ENCODE peak calls at places on chromosomes 11 and 22, in four cellular contexts. One of them, this sample, is unnamed.

GRCh38 chr11:45100338-45100737 is 46.1 kb upstream of the PRDM11 start:
- DNase-seq in KBM-7: peak; percentile 53
- DNase-seq in natural killer cell: no peak
- DNase-seq in stimulated activated CD8-positive, alpha-beta memory T cell treated with anti-CD3 and anti-CD28 coated beads, Interleukin-12 subunit alpha, Interleukin-12 subunit beta, amount 100 ng/mL, for 1 hour: no peak
- DNase-seq in this sample: peak; percentile 83

GRCh38 chr11:69922015-69922595 is 102.9 kb upstream of the FGF3 start:
- DNase-seq in KBM-7: no peak
- DNase-seq in natural killer cell: no peak
- DNase-seq in stimulated activated CD8-positive, alpha-beta memory T cell treated with anti-CD3 and anti-CD28 coated beads, Interleukin-12 subunit alpha, Interleukin-12 subunit beta, amount 100 ng/mL, for 1 hour: no peak
- DNase-seq in this sample: no peak

GRCh38 chr22:36366291-36366708 is 21.5 kb downstream of the MYH9 start:
- DNase-seq in KBM-7: no peak
- DNase-seq in natural killer cell: no peak
- DNase-seq in stimulated activated CD8-positive, alpha-beta memory T cell treated with anti-CD3 and anti-CD28 coated beads, Interleukin-12 subunit alpha, Interleukin-12 subunit beta, amount 100 ng/mL, for 1 hour: no peak
- DNase-seq in this sample: no peak

GRCh38 chr11:86818466-86819282 is 18.3 kb downstream of the PRSS23 start:
- DNase-seq in KBM-7: peak; percentile 58
- DNase-seq in natural killer cell: no peak
- DNase-seq in stimulated activated CD8-positive, alpha-beta memory T cell treated with anti-CD3 and anti-CD28 coated beads, Interleukin-12 subunit alpha, Interleukin-12 subunit beta, amount 100 ng/mL, for 1 hour: no peak
- DNase-seq in this sample: peak; percentile 85

GRCh38 chr22:19407649-19408606 is 23.6 kb downstream of the HIRA start:
- DNase-seq in KBM-7: no peak
- DNase-seq in natural killer cell: no peak
- DNase-seq in stimulated activated CD8-positive, alpha-beta memory T cell treated with anti-CD3 and anti-CD28 coated beads, Interleukin-12 subunit alpha, Interleukin-12 subunit beta, amount 100 ng/mL, for 1 hour: no peak
- DNase-seq in this sample: no peak

GRCh38 chr22:23499845-23500500 is 80.1 kb downstream of the IGLL1 start:
- DNase-seq in KBM-7: no peak
- DNase-seq in natural killer cell: no peak
- DNase-seq in stimulated activated CD8-positive, alpha-beta memory T cell treated with anti-CD3 and anti-CD28 coated beads, Interleukin-12 subunit alpha, Interleukin-12 subunit beta, amount 100 ng/mL, for 1 hour: no peak
- DNase-seq in this sample: no peak

GRCh38 chr22:50720301-50720845 is 17.6 kb upstream of the ACR start:
- DNase-seq in KBM-7: no peak
- DNase-seq in natural killer cell: no peak
- DNase-seq in stimulated activated CD8-positive, alpha-beta memory T cell treated with anti-CD3 and anti-CD28 coated beads, Interleukin-12 subunit alpha, Interleukin-12 subunit beta, amount 100 ng/mL, for 1 hour: no peak
- DNase-seq in this sample: no peak

GRCh38 chr11:131760191-131760951 is 390.0 kb downstream of the NTM start:
- DNase-seq in KBM-7: no peak
- DNase-seq in natural killer cell: no peak
- DNase-seq in stimulated activated CD8-positive, alpha-beta memory T cell treated with anti-CD3 and anti-CD28 coated beads, Interleukin-12 subunit alpha, Interleukin-12 subunit beta, amount 100 ng/mL, for 1 hour: no peak
- DNase-seq in this sample: peak; percentile 87

GRCh38 chr11:2166091-2166851 is 5.3 kb upstream of the INS start:
- DNase-seq in KBM-7: peak; percentile 38
- DNase-seq in natural killer cell: peak; percentile 29
- DNase-seq in stimulated activated CD8-positive, alpha-beta memory T cell treated with anti-CD3 and anti-CD28 coated beads, Interleukin-12 subunit alpha, Interleukin-12 subunit beta, amount 100 ng/mL, for 1 hour: peak; percentile 14
- DNase-seq in this sample: peak; percentile 79

GRCh38 chr11:59247535-59248227 is 35.0 kb upstream of the MPEG1 start:
- DNase-seq in KBM-7: peak; percentile 11
- DNase-seq in natural killer cell: no peak
- DNase-seq in stimulated activated CD8-positive, alpha-beta memory T cell treated with anti-CD3 and anti-CD28 coated beads, Interleukin-12 subunit alpha, Interleukin-12 subunit beta, amount 100 ng/mL, for 1 hour: no peak
- DNase-seq in this sample: no peak

GRCh38 chr11:76257040-76257730 is 50.9 kb upstream of the WNT11 start:
- DNase-seq in KBM-7: no peak
- DNase-seq in natural killer cell: no peak
- DNase-seq in stimulated activated CD8-positive, alpha-beta memory T cell treated with anti-CD3 and anti-CD28 coated beads, Interleukin-12 subunit alpha, Interleukin-12 subunit beta, amount 100 ng/mL, for 1 hour: no peak
- DNase-seq in this sample: no peak

GRCh38 chr11:37623778-37624177 is 1025.7 kb upstream of the RAG2 start:
- DNase-seq in KBM-7: no peak
- DNase-seq in natural killer cell: no peak
- DNase-seq in stimulated activated CD8-positive, alpha-beta memory T cell treated with anti-CD3 and anti-CD28 coated beads, Interleukin-12 subunit alpha, Interleukin-12 subunit beta, amount 100 ng/mL, for 1 hour: no peak
- DNase-seq in this sample: no peak

GRCh38 chr11:27041141-27041869 is 690 bp downstream of the BBOX1 start:
- DNase-seq in KBM-7: no peak
- DNase-seq in natural killer cell: no peak
- DNase-seq in stimulated activated CD8-positive, alpha-beta memory T cell treated with anti-CD3 and anti-CD28 coated beads, Interleukin-12 subunit alpha, Interleukin-12 subunit beta, amount 100 ng/mL, for 1 hour: no peak
- DNase-seq in this sample: no peak

GRCh38 chr11:70615036-70615875 is 216.9 kb downstream of the CTTN start:
- DNase-seq in KBM-7: no peak
- DNase-seq in natural killer cell: no peak
- DNase-seq in stimulated activated CD8-positive, alpha-beta memory T cell treated with anti-CD3 and anti-CD28 coated beads, Interleukin-12 subunit alpha, Interleukin-12 subunit beta, amount 100 ng/mL, for 1 hour: no peak
- DNase-seq in this sample: no peak

GRCh38 chr11:11463397-11463796 is 110.3 kb upstream of the CSNK2A3 start:
- DNase-seq in KBM-7: peak; percentile 9
- DNase-seq in natural killer cell: no peak
- DNase-seq in stimulated activated CD8-positive, alpha-beta memory T cell treated with anti-CD3 and anti-CD28 coated beads, Interleukin-12 subunit alpha, Interleukin-12 subunit beta, amount 100 ng/mL, for 1 hour: no peak
- DNase-seq in this sample: no peak

GRCh38 chr22:34236527-34236926 is 316.3 kb upstream of the LARGE1 start:
- DNase-seq in KBM-7: no peak
- DNase-seq in natural killer cell: no peak
- DNase-seq in stimulated activated CD8-positive, alpha-beta memory T cell treated with anti-CD3 and anti-CD28 coated beads, Interleukin-12 subunit alpha, Interleukin-12 subunit beta, amount 100 ng/mL, for 1 hour: no peak
- DNase-seq in this sample: no peak

GRCh38 chr11:130434521-130435223 is 6.3 kb upstream of the ADAMTS8 start:
- DNase-seq in KBM-7: peak; percentile 85
- DNase-seq in natural killer cell: peak; percentile 56
- DNase-seq in stimulated activated CD8-positive, alpha-beta memory T cell treated with anti-CD3 and anti-CD28 coated beads, Interleukin-12 subunit alpha, Interleukin-12 subunit beta, amount 100 ng/mL, for 1 hour: peak; percentile 41
- DNase-seq in this sample: peak; percentile 91

GRCh38 chr11:12560861-12561260 is 113.4 kb upstream of the TEAD1 start:
- DNase-seq in KBM-7: no peak
- DNase-seq in natural killer cell: no peak
- DNase-seq in stimulated activated CD8-positive, alpha-beta memory T cell treated with anti-CD3 and anti-CD28 coated beads, Interleukin-12 subunit alpha, Interleukin-12 subunit beta, amount 100 ng/mL, for 1 hour: no peak
- DNase-seq in this sample: no peak

GRCh38 chr22:19419464-19420178 is 11.9 kb downstream of the HIRA start:
- DNase-seq in KBM-7: peak; percentile 64
- DNase-seq in natural killer cell: peak; percentile 64
- DNase-seq in stimulated activated CD8-positive, alpha-beta memory T cell treated with anti-CD3 and anti-CD28 coated beads, Interleukin-12 subunit alpha, Interleukin-12 subunit beta, amount 100 ng/mL, for 1 hour: peak; percentile 15
- DNase-seq in this sample: no peak

GRCh38 chr11:3926458-3927095 is 71.1 kb downstream of the STIM1 start:
- DNase-seq in KBM-7: no peak
- DNase-seq in natural killer cell: no peak
- DNase-seq in stimulated activated CD8-positive, alpha-beta memory T cell treated with anti-CD3 and anti-CD28 coated beads, Interleukin-12 subunit alpha, Interleukin-12 subunit beta, amount 100 ng/mL, for 1 hour: no peak
- DNase-seq in this sample: no peak

GRCh38 chr11:6321961-6322362 is 1.7 kb upstream of the CAVIN3 start:
- DNase-seq in KBM-7: no peak
- DNase-seq in natural killer cell: no peak
- DNase-seq in stimulated activated CD8-positive, alpha-beta memory T cell treated with anti-CD3 and anti-CD28 coated beads, Interleukin-12 subunit alpha, Interleukin-12 subunit beta, amount 100 ng/mL, for 1 hour: no peak
- DNase-seq in this sample: peak; percentile 18

GRCh38 chr22:50530280-50530856 is 556 bp upstream of the TYMP start:
- DNase-seq in KBM-7: no peak
- DNase-seq in natural killer cell: no peak
- DNase-seq in stimulated activated CD8-positive, alpha-beta memory T cell treated with anti-CD3 and anti-CD28 coated beads, Interleukin-12 subunit alpha, Interleukin-12 subunit beta, amount 100 ng/mL, for 1 hour: no peak
- DNase-seq in this sample: peak; percentile 44

GRCh38 chr11:116427903-116428637 is 344.7 kb downstream of the BUD13 start:
- DNase-seq in KBM-7: no peak
- DNase-seq in natural killer cell: no peak
- DNase-seq in stimulated activated CD8-positive, alpha-beta memory T cell treated with anti-CD3 and anti-CD28 coated beads, Interleukin-12 subunit alpha, Interleukin-12 subunit beta, amount 100 ng/mL, for 1 hour: no peak
- DNase-seq in this sample: no peak

This sample was measured in GM23338.